ENCODE peak calls at places on chromosomes 13 and 19, in six cellular contexts. O is GM23248, B is DND-41, Q is mammary epithelial cell, N is fibroblast of lung, S is GM23338. R is an unnamed sample.

GRCh38 chr19:16153582-16154336 is 10.3 kb downstream of the HSH2D start:
- DNase-seq in O (peak), B (peak), Q (no peak), N (no peak), S (peak), R (peak)

GRCh38 chr19:45356760-45357444 is 13.5 kb downstream of the ERCC2 start:
- DNase-seq in O (no peak), B (no peak), Q (no peak), N (no peak), S (no peak), R (no peak)

GRCh38 chr19:10478903-10479384 is 24.2 kb downstream of the KEAP1 start:
- DNase-seq in O (peak), B (peak), Q (peak), N (peak), S (peak), R (peak)

GRCh38 chr13:105090244-105090643 is 1445.2 kb downstream of the EFNB2 start:
- DNase-seq in O (no peak), B (no peak), Q (no peak), N (no peak), S (no peak), R (no peak)

GRCh38 chr13:112760440-112760839 is 70.6 kb downstream of the ATP11A start:
- DNase-seq in O (peak), B (no peak), Q (no peak), N (peak), S (no peak), R (no peak)

GRCh38 chr13:77919351-77920294 is 992 bp upstream of the EDNRB start:
- DNase-seq in O (peak), B (no peak), Q (no peak), N (peak), S (peak), R (peak)

GRCh38 chr13:33263976-33264619 is 21.5 kb downstream of the STARD13 start:
- DNase-seq in O (peak), B (no peak), Q (no peak), N (no peak), S (no peak), R (no peak)

GRCh38 chr19:49425922-49426592 is 869 bp downstream of the GFY start:
- DNase-seq in O (peak), B (no peak), Q (no peak), N (no peak), S (peak), R (no peak)

GRCh38 chr19:54305141-54305540 is 7.8 kb downstream of the LILRA5 start:
- DNase-seq in O (no peak), B (no peak), Q (no peak), N (no peak), S (no peak), R (no peak)

GRCh38 chr13:43838909-43839308 is 40.6 kb downstream of the CCDC122 start:
- DNase-seq in O (peak), B (no peak), Q (no peak), N (peak), S (no peak), R (no peak)

GRCh38 chr13:33281951-33282595 is 3.5 kb downstream of the STARD13 start:
- DNase-seq in O (peak), B (no peak), Q (peak), N (peak), S (no peak), R (no peak)

GRCh38 chr13:42078113-42078769 is 29.8 kb downstream of the DGKH start:
- DNase-seq in O (no peak), B (no peak), Q (no peak), N (no peak), S (peak), R (no peak)

GRCh38 chr13:42968906-42969305 is 23.1 kb downstream of the EPSTI1 start:
- DNase-seq in O (no peak), B (no peak), Q (no peak), N (no peak), S (peak), R (peak)

GRCh38 chr19:18764591-18765051 is 26.5 kb downstream of the COMP start:
- DNase-seq in O (peak), B (peak), Q (no peak), N (no peak), S (no peak), R (no peak)

GRCh38 chr19:18760440-18761383 is 30.4 kb downstream of the COMP start:
- DNase-seq in O (no peak), B (no peak), Q (no peak), N (no peak), S (no peak), R (no peak)

GRCh38 chr19:18761531-18762110 is 29.5 kb downstream of the COMP start:
- DNase-seq in O (no peak), B (no peak), Q (no peak), N (no peak), S (no peak), R (no peak)

GRCh38 chr19:18763674-18764590 is 27.2 kb downstream of the COMP start:
- DNase-seq in O (peak), B (no peak), Q (peak), N (no peak), S (no peak), R (no peak)

DNA sequence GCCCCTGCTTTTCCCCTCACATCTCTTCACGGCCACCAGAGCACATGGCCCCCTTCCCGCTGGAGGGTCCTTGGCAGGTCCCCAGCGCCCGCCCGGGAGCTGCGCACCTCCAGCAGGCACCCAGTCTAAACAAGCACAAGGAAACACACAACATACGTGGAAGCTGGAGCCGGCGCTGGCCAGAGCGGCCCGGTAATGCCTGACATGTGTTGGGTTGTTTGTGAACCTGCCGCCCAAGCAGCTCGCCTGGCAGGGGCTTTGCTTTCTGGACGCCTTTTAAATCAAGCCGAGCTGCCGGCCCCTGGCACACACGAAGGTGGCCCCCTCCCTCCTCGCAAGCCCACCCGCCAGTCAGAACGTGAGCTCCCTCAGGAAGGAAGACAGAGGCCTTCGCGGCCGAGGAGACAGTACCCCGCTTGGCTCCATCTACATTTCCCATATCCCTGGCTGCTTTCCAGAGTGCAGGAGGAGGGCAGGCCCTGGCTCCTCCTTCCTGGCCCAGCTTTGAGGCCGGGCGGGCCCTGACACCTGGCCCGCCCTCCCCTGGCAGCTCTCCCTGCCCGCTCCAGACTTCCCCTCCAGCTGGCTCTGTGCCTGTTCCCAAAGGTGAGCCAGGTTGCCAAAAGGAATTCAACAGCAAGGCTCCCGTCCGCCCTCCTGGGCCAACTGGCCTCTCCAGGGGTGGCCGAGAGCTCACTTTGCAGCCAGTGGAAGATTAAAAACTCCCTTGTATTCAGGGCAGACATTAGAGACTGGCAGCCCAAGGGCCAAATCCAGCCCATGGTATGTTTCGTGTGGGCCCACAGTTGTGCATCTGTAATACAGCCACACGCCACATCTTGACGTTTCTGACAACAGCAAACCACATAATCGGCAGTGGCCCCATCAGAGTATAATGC is 28.7 kb downstream of the COMP start:
- DNase-seq in O (peak), B (no peak), Q (peak), N (peak), S (peak), R (peak)
- H2AFZ ChIP-seq in O (no peak), B (no peak), Q (peak), N (no peak), S (no peak), R (no peak)

GRCh38 chr19:13865578-13866462 is 11.1 kb upstream of the NANOS3 start:
- DNase-seq in O (peak), B (peak), Q (no peak), N (no peak), S (no peak), R (no peak)
- TF ChIP-seq EZH2 in O (no peak), B (no peak), Q (no peak), N (peak), S (no peak), R (no peak)

GRCh38 chr13:63436288-63436687 is 2020.6 kb upstream of the PCDH20 start:
- DNase-seq in O (no peak), B (no peak), Q (no peak), N (no peak), S (no peak), R (no peak)

GRCh38 chr13:63433546-63434150 is 2018.0 kb upstream of the PCDH20 start:
- DNase-seq in O (no peak), B (no peak), Q (peak), N (peak), S (no peak), R (no peak)

GRCh38 chr13:63438951-63439350 is 2023.3 kb upstream of the PCDH20 start:
- DNase-seq in O (no peak), B (no peak), Q (no peak), N (no peak), S (peak), R (no peak)

DNA sequence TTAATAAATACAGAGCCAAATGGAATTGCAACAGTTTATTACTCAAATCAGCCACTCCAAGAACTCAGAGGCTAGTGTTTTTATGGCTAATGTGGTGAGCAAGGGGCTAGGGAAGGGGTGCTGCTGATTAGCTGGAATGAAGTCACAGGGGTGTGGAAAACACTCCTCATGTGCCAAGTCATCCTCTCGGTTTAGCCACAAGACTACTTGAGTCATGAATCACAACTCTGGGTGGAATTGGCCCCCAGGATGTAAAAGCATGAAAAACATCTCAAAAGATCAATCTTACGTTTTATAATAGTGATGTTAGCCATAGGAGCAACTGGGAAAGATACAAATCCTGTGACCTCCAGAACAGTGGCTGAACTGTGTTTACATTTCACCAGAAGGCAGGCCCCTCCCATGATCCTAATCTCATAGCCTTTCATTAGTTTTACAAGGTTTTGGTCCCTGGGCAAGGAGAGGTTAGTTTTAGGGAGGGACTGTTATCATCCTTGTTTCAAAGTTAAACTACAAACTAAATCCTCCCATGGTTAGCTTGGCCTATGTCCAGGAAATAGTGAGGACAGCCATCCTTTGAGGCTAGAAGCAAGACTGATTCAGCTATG is 2020.1 kb upstream of the PCDH20 start:
- DNase-seq in O (peak), B (no peak), Q (peak), N (peak), S (no peak), R (peak)
- H2AFZ ChIP-seq in O (no peak), B (no peak), Q (peak), N (no peak), S (no peak), R (no peak)

DNA sequence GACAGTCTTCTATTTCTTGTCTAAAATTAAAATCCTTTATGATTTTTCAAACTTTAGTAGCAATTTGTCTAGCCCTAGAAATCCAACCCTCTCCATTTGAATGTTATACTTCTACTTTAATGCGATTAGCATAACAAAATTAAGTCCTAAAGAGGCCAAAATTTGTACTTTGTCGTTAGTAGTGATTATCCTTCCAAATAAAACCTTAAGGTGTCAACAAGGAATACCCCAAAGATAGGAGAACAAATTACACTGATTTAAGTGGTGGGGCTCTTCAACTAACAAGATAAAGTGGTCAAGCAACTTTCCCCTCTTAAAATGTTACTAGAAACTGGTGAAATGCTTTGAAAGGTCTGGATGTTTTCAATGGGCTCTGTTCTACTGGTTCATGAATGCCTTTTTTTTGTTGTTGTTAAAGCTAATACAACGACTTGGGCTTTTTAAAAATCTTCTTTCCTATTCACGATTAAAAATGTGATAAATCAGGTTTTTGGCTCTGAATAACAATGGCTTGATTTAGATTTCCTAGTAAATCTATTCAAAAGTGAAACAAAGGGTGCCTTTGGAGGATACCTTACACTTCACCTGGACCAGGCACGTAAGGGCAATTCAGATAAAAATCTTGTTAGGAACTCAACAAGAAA is 3.3 kb downstream of the SOX21 start:
- DNase-seq in O (no peak), B (no peak), Q (no peak), N (no peak), S (peak), R (no peak)
- TF ChIP-seq EZH2 in O (no peak), B (no peak), Q (no peak), N (no peak), S (no peak), R (no peak)

GRCh38 chr13:21221268-21221667 is 44.8 kb downstream of the MRPL57 start:
- DNase-seq in O (no peak), B (no peak), Q (no peak), N (no peak), S (no peak), R (no peak)

GRCh38 chr13:21218351-21219043 is 42.0 kb downstream of the MRPL57 start:
- DNase-seq in O (no peak), B (peak), Q (no peak), N (no peak), S (no peak), R (no peak)

GRCh38 chr13:21216332-21216731 is 39.9 kb downstream of the MRPL57 start:
- DNase-seq in O (peak), B (no peak), Q (no peak), N (no peak), S (peak), R (no peak)

DNA sequence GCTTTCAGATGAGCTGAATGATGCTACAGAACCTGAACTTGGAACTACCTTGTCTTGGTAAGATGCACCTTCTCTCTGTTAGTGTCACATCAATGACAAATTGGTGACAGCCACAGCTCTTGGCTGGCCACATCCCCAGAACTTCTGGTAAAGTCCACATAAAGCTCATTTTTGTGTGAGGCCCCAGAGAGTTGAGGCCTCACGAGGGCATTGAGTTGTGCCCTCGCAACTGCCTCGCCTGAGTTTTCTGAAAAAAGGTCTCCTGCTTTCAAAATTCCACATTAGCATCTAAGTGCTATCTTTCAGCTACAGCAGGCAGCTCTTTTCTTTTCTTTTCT is 42.6 kb downstream of the MRPL57 start:
- DNase-seq in O (no peak), B (peak), Q (no peak), N (no peak), S (no peak), R (no peak)
- H2AFZ ChIP-seq in O (no peak), B (peak), Q (no peak), N (no peak), S (peak), R (no peak)

GRCh38 chr19:821976-822773 is 420 bp upstream of the PLPPR3 start:
- DNase-seq in O (no peak), B (no peak), Q (no peak), N (no peak), S (peak), R (peak)
- TF ChIP-seq EZH2 in O (no peak), B (no peak), Q (no peak), N (peak), S (no peak), R (no peak)

GRCh38 chr13:83815598-83815997 is 66.7 kb downstream of the SLITRK1 start:
- DNase-seq in O (no peak), B (no peak), Q (no peak), N (no peak), S (peak), R (no peak)

GRCh38 chr13:83824120-83824519 is 58.2 kb downstream of the SLITRK1 start:
- DNase-seq in O (no peak), B (no peak), Q (no peak), N (no peak), S (no peak), R (no peak)

GRCh38 chr13:83816081-83816480 is 66.2 kb downstream of the SLITRK1 start:
- DNase-seq in O (no peak), B (no peak), Q (no peak), N (no peak), S (no peak), R (no peak)

GRCh38 chr13:83819611-83820010 is 62.7 kb downstream of the SLITRK1 start:
- DNase-seq in O (peak), B (no peak), Q (no peak), N (peak), S (no peak), R (no peak)

DNA sequence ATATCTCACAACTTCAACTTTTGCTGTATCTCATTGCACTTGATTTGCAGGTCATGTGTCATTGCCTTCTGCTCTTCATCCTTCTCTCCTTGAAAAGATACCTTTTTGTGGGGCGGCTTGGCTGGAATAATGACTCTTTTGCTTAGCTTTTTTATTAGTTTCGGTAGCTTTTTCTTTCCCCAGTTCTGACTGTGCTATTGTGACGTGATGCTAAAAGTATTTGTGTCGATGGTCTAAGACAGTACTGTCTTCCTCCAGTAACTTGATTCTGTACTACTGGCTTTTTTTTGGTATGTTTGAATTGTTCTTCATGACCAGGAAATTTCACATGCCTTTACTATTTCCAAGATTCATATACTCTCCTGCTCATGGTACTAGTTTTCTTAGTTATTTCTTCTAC is 63.1 kb downstream of the SLITRK1 start:
- DNase-seq in O (peak), B (no peak), Q (no peak), N (no peak), S (no peak), R (no peak)
- H2AFZ ChIP-seq in O (peak), B (no peak), Q (no peak), N (no peak), S (no peak), R (no peak)